ENCODE peak calls at places on chromosomes 7 and 10, in eight cellular contexts. L is fibroblast of lung, S is GM23248, N is SK-N-SH, D is mesenchymal stem cell, X is adipocyte, U is IMR-90, G is PC-3. W is an unnamed sample.

GRCh38 chr7:85125679-85126078 is 61.2 kb downstream of the SEMA3D start:
- DNase-seq in L (peak), S (peak), N (peak), D (no peak), X (peak), U (peak), G (no peak), W (no peak)

GRCh38 chr10:101137271-101137670 is 6.2 kb downstream of the TLX1 start:
- DNase-seq in L (no peak), S (no peak), N (no peak), D (no peak), X (no peak), U (no peak), G (no peak), W (no peak)

GRCh38 chr10:17585001-17585400 is 32.2 kb downstream of the HACD1 start:
- DNase-seq in L (no peak), S (no peak), N (no peak), D (no peak), X (no peak), U (no peak), G (no peak), W (no peak)

GRCh38 chr10:123967626-123968243 is 76.1 kb upstream of the CPXM2 start:
- DNase-seq in L (peak), S (peak), N (peak), D (peak), X (peak), U (peak), G (peak), W (peak)

GRCh38 chr10:53314856-53315255 is 542.3 kb upstream of the MBL2 start:
- DNase-seq in L (peak), S (peak), N (no peak), D (peak), X (peak), U (peak), G (peak), W (no peak)

GRCh38 chr10:56895306-56895705 is 534.2 kb upstream of the ZWINT start:
- DNase-seq in L (no peak), S (no peak), N (no peak), D (no peak), X (no peak), U (no peak), G (no peak), W (no peak)

GRCh38 chr10:124622158-124622557 is 122.0 kb downstream of the FAM53B start:
- DNase-seq in L (no peak), S (no peak), N (no peak), D (no peak), X (no peak), U (no peak), G (no peak), W (no peak)

GRCh38 chr7:28490831-28491230 is 78.5 kb downstream of the CREB5 start:
- DNase-seq in L (peak), S (no peak), N (no peak), D (no peak), X (no peak), U (no peak), G (no peak), W (no peak)

GRCh38 chr7:98011996-98012395 is 22.0 kb upstream of the OCM2 start:
- DNase-seq in L (no peak), S (no peak), N (no peak), D (no peak), X (no peak), U (no peak), G (no peak), W (no peak)

GRCh38 chr10:35577915-35578607 is 27.1 kb upstream of the GJD4 start:
- DNase-seq in L (peak), S (peak), N (no peak), D (no peak), X (no peak), U (no peak), G (no peak), W (no peak)

GRCh38 chr10:124256151-124256550 is 162.6 kb downstream of the OAT start:
- DNase-seq in L (no peak), S (no peak), N (no peak), D (no peak), X (no peak), U (no peak), G (no peak), W (no peak)

GRCh38 chr7:6027806-6028365 is 3.3 kb upstream of the ANKRD61 start:
- DNase-seq in L (no peak), S (no peak), N (no peak), D (no peak), X (no peak), U (no peak), G (no peak), W (no peak)

GRCh38 chr10:126907423-126907970 is 2.3 kb downstream of the DOCK1 start:
- DNase-seq in L (no peak), S (no peak), N (no peak), D (no peak), X (no peak), U (no peak), G (no peak), W (no peak)

GRCh38 chr10:117568226-117568625 is 25.7 kb downstream of the EMX2 start:
- DNase-seq in L (no peak), S (peak), N (no peak), D (no peak), X (no peak), U (no peak), G (no peak), W (no peak)

GRCh38 chr10:86263209-86263608 is 103.4 kb downstream of the GRID1 start:
- DNase-seq in L (no peak), S (no peak), N (peak), D (no peak), X (no peak), U (no peak), G (no peak), W (no peak)

GRCh38 chr7:79820387-79820786 is 314.2 kb upstream of the GNAI1 start:
- DNase-seq in L (peak), S (peak), N (peak), D (peak), X (no peak), U (peak), G (peak), W (no peak)

GRCh38 chr10:95341716-95342130 is 50.9 kb upstream of the PDLIM1 start:
- DNase-seq in L (peak), S (peak), N (no peak), D (peak), X (peak), U (peak), G (no peak), W (no peak)

GRCh38 chr7:148540041-148540738 is 50.4 kb upstream of the C7orf33 start:
- DNase-seq in L (peak), S (peak), N (peak), D (peak), X (peak), U (peak), G (peak), W (no peak)

GRCh38 chr10:31207636-31208035 is 111.4 kb upstream of the ZEB1 start:
- DNase-seq in L (peak), S (no peak), N (no peak), D (peak), X (peak), U (peak), G (no peak), W (no peak)

GRCh38 chr10:60978287-60979115 is 34.5 kb upstream of the RHOBTB1 start:
- DNase-seq in L (peak), S (peak), N (no peak), D (no peak), X (no peak), U (peak), G (peak), W (no peak)

GRCh38 chr7:112022128-112022527 is 184.1 kb downstream of the DOCK4 start:
- DNase-seq in L (no peak), S (no peak), N (no peak), D (peak), X (no peak), U (peak), G (no peak), W (no peak)

GRCh38 chr10:118467200-118467599 is 125.1 kb upstream of the FAM204A start:
- DNase-seq in L (no peak), S (no peak), N (no peak), D (no peak), X (no peak), U (no peak), G (no peak), W (no peak)

GRCh38 chr10:14476641-14477407 is 146.1 kb upstream of the FRMD4A start:
- DNase-seq in L (peak), S (peak), N (no peak), D (no peak), X (peak), U (peak), G (peak), W (no peak)

GRCh38 chr10:110279062-110279986 is 25.4 kb downstream of the SMNDC1 start:
- DNase-seq in L (peak), S (peak), N (peak), D (peak), X (peak), U (peak), G (peak), W (no peak)

GRCh38 chr7:23247101-23247601 is 576 bp downstream of the GPNMB start:
- DNase-seq in L (no peak), S (no peak), N (no peak), D (peak), X (no peak), U (no peak), G (no peak), W (no peak)

GRCh38 chr7:76310102-76310957 is 7.9 kb downstream of the HSPB1 start:
- DNase-seq in L (no peak), S (no peak), N (peak), D (no peak), X (peak), U (no peak), G (no peak), W (peak)

GRCh38 chr10:33822774-33823173 is 488.3 kb upstream of the NRP1 start:
- DNase-seq in L (no peak), S (no peak), N (no peak), D (no peak), X (no peak), U (no peak), G (no peak), W (no peak)

GRCh38 chr10:76403876-76404275 is 972.5 kb downstream of the LRMDA start:
- DNase-seq in L (peak), S (peak), N (no peak), D (no peak), X (peak), U (peak), G (peak), W (no peak)

GRCh38 chr10:124156524-124157225 is 63.3 kb upstream of the CHST15 start:
- DNase-seq in L (no peak), S (no peak), N (no peak), D (peak), X (no peak), U (no peak), G (no peak), W (no peak)

GRCh38 chr10:132110713-132111112 is 45.0 kb downstream of the JAKMIP3 start:
- DNase-seq in L (no peak), S (no peak), N (no peak), D (no peak), X (no peak), U (no peak), G (no peak), W (no peak)

DNA sequence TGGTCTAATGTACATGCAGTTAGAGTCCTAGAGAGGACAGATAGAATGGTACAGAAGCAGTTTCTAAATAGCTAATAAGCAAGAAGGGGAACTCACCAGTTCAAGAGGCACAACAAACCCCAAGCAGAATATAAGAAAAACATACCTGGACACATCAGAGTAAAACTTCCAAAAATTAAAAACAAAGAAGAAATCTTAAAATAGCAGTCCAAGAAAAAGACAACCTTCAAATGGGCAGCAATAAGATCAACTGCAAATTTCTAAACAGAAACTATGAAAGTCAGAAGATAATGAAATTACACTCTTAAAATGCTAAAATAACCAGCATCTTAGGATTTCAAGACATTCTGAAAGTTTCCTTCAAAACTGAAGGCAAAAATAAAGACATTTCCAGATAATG is 55.9 kb downstream of the USP6NL start:
- DNase-seq in L (no peak), S (no peak), N (no peak), D (no peak), X (no peak), U (no peak), G (no peak), W (no peak)
- H3K9ac ChIP-seq in L (no peak), S (no peak), N (no peak), D (no peak), X (no peak), U (no peak), G (no peak), W (no peak)

GRCh38 chr10:102870221-102870620 is 951 bp downstream of the AS3MT start:
- DNase-seq in L (no peak), S (no peak), N (no peak), D (no peak), X (no peak), U (no peak), G (no peak), W (no peak)

GRCh38 chr10:102863660-102864059 is 5.6 kb upstream of the AS3MT start:
- DNase-seq in L (no peak), S (no peak), N (no peak), D (no peak), X (no peak), U (no peak), G (no peak), W (no peak)

GRCh38 chr10:102868976-102869289 is 337 bp upstream of the AS3MT start:
- DNase-seq in L (no peak), S (peak), N (peak), D (peak), X (peak), U (no peak), G (no peak), W (no peak)

GRCh38 chr10:102865620-102866019 is 3.6 kb upstream of the AS3MT start:
- DNase-seq in L (no peak), S (no peak), N (no peak), D (no peak), X (no peak), U (no peak), G (no peak), W (no peak)

GRCh38 chr10:102869290-102870198 is at the start of gene AS3MT:
- DNase-seq in L (peak), S (peak), N (peak), D (peak), X (peak), U (no peak), G (peak), W (no peak)
- H3K9ac ChIP-seq in L (peak), S (peak), N (peak), D (peak), X (peak), U (peak), G (peak), W (no peak)

GRCh38 chr7:73719806-73720169 is 319 bp upstream of the STX1A start:
- DNase-seq in L (no peak), S (no peak), N (no peak), D (peak), X (no peak), U (no peak), G (no peak), W (no peak)

GRCh38 chr7:73718905-73719805 is at the start of gene STX1A:
- DNase-seq in L (peak), S (peak), N (peak), D (peak), X (peak), U (peak), G (peak), W (no peak)

GRCh38 chr7:73717991-73718405 is 1.5 kb downstream of the STX1A start:
- DNase-seq in L (peak), S (peak), N (no peak), D (peak), X (peak), U (peak), G (peak), W (peak)

GRCh38 chr7:73717025-73717807 is 2.3 kb downstream of the STX1A start:
- DNase-seq in L (peak), S (peak), N (no peak), D (peak), X (no peak), U (peak), G (no peak), W (no peak)

GRCh38 chr7:73718438-73718881 is 1.0 kb downstream of the STX1A start:
- DNase-seq in L (no peak), S (peak), N (peak), D (no peak), X (no peak), U (no peak), G (peak), W (no peak)
- H3K9ac ChIP-seq in L (peak), S (peak), N (peak), D (peak), X (peak), U (peak), G (peak), W (no peak)

GRCh38 chr7:30171753-30172447 is 37.1 kb downstream of the MTURN start:
- DNase-seq in L (peak), S (peak), N (no peak), D (peak), X (peak), U (peak), G (peak), W (no peak)

GRCh38 chr7:30170460-30171197 is 35.8 kb downstream of the MTURN start:
- DNase-seq in L (no peak), S (peak), N (no peak), D (no peak), X (no peak), U (no peak), G (no peak), W (no peak)

GRCh38 chr7:30172451-30172850 is 37.7 kb downstream of the MTURN start:
- DNase-seq in L (no peak), S (peak), N (no peak), D (no peak), X (no peak), U (no peak), G (peak), W (no peak)

GRCh38 chr7:30175171-30175570 is 40.4 kb downstream of the MTURN start:
- DNase-seq in L (no peak), S (no peak), N (no peak), D (no peak), X (peak), U (no peak), G (no peak), W (no peak)

GRCh38 chr7:30173058-30173897 is 38.5 kb downstream of the MTURN start:
- DNase-seq in L (peak), S (peak), N (peak), D (peak), X (peak), U (peak), G (peak), W (no peak)
- H3K9ac ChIP-seq in L (no peak), S (peak), N (no peak), D (peak), X (peak), U (no peak), G (no peak), W (no peak)

GRCh38 chr7:133180717-133181116 is 72.2 kb upstream of the EXOC4 start:
- DNase-seq in L (no peak), S (no peak), N (no peak), D (no peak), X (no peak), U (no peak), G (no peak), W (no peak)
- H3K9ac ChIP-seq in L (no peak), S (no peak), N (no peak), D (no peak), X (no peak), U (no peak), G (no peak), W (no peak)

DNA sequence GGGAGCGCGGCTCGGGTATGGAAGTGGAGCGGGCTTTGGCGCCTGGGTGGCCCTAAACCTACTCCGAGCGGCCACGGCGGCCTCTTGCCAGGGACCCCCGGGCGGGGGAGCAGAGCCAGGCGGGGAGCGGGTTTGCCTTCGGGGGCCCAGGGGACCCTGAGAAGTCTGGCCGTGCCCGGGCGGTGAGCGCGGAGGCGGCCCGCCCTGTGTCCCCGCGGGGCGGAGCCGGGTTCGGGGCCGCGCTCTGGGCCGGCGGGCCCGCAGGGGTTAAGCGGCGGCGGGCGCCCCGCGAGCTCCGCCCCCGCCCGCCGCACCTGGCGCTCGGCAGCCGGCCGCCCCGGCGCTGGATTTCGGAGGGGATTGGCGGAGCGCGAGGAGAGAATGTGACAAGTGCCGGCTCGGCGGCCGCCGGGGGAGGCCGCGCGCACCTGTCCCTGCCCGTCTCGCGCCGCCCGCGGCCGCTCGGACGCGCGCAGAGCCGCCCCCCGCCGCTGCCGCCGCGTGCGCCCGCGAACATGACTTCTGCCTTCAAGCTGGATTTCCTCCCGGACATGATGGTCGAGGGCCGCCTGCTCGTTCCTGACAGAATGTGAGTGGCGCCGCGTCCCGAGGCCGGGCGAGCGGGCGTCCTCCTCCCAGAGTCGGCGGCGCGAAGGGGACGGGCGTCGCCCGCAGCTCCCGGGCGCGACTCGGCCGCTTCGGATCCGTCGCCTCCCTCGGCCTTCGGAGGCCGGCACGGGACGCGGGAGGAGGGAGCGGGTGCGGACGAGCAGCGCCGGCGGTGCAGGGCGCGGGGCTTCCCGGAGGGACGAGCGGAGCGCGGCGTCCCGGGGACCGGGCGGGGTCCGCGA is at the start of gene CELF2:
- DNase-seq in L (peak), S (peak), N (peak), D (peak), X (peak), U (no peak), G (no peak), W (no peak)
- H3K9ac ChIP-seq in L (peak), S (peak), N (no peak), D (peak), X (peak), U (peak), G (no peak), W (no peak)

GRCh38 chr10:79079490-79080355 is 11.0 kb downstream of the ZMIZ1 start:
- DNase-seq in L (peak), S (peak), N (no peak), D (peak), X (peak), U (peak), G (peak), W (no peak)

GRCh38 chr10:79084012-79084971 is 15.5 kb downstream of the ZMIZ1 start:
- DNase-seq in L (peak), S (peak), N (peak), D (peak), X (peak), U (peak), G (peak), W (peak)

GRCh38 chr10:79082631-79083581 is 14.1 kb downstream of the ZMIZ1 start:
- DNase-seq in L (peak), S (no peak), N (no peak), D (no peak), X (no peak), U (peak), G (peak), W (no peak)

GRCh38 chr10:79081353-79082034 is 12.7 kb downstream of the ZMIZ1 start:
- DNase-seq in L (peak), S (peak), N (no peak), D (peak), X (peak), U (peak), G (peak), W (no peak)

GRCh38 chr10:79082035-79082373 is 13.2 kb downstream of the ZMIZ1 start:
- DNase-seq in L (no peak), S (no peak), N (no peak), D (no peak), X (no peak), U (no peak), G (no peak), W (no peak)
- H3K9ac ChIP-seq in L (peak), S (peak), N (no peak), D (peak), X (peak), U (peak), G (peak), W (no peak)

GRCh38 chr7:149813254-149814035 is 24.7 kb upstream of the ZNF862 start:
- DNase-seq in L (no peak), S (no peak), N (no peak), D (no peak), X (no peak), U (no peak), G (no peak), W (no peak)
- H3K9ac ChIP-seq in L (no peak), S (no peak), N (no peak), D (no peak), X (no peak), U (no peak), G (no peak), W (no peak)

W was measured in DND-41.